ENCODE peak calls at places on chromosomes 5 and 9, in five cellular contexts. N, A, C, T and J are unnamed samples. For H3K4me1, the result is how much of the 10 kb centered on the place peaks cover.

GRCh38 chr5:39580702-39581498 is 156.1 kb upstream of the DAB2 start:
- DNase-seq in N (no peak), A (no peak), C (peak), T (no peak), J (peak)

GRCh38 chr5:13985736-13986418 is 41.4 kb upstream of the DNAH5 start:
- DNase-seq in N (no peak), A (no peak), C (peak), T (no peak), J (peak)

GRCh38 chr5:14209836-14210235 is 66.7 kb downstream of the TRIO start:
- DNase-seq in N (no peak), A (no peak), C (no peak), T (no peak), J (no peak)

GRCh38 chr5:13566903-13567339 is 377.6 kb downstream of the DNAH5 start:
- DNase-seq in N (peak), A (no peak), C (peak), T (no peak), J (peak)

GRCh38 chr9:22440841-22441240 is 5.8 kb upstream of the DMRTA1 start:
- DNase-seq in N (no peak), A (no peak), C (no peak), T (no peak), J (no peak)

GRCh38 chr9:100641166-100641565 is 63.3 kb downstream of the CAVIN4 start:
- DNase-seq in N (no peak), A (no peak), C (no peak), T (no peak), J (no peak)

GRCh38 chr9:78010419-78010818 is 21.2 kb downstream of the GNAQ start:
- DNase-seq in N (no peak), A (no peak), C (no peak), T (no peak), J (no peak)

GRCh38 chr5:169702726-169703481 is 65.8 kb downstream of the DOCK2 start:
- DNase-seq in N (no peak), A (no peak), C (no peak), T (no peak), J (peak)

GRCh38 chr9:70411141-70411929 is 3.1 kb downstream of the KLF9 start:
- DNase-seq in N (peak), A (no peak), C (peak), T (no peak), J (peak)

GRCh38 chr5:131987251-131987650 is 24.2 kb downstream of the ACSL6 start:
- DNase-seq in N (no peak), A (no peak), C (no peak), T (no peak), J (no peak)

GRCh38 chr9:129208191-129209091 is 30.4 kb upstream of the IER5L start:
- DNase-seq in N (peak), A (no peak), C (no peak), T (no peak), J (no peak)

GRCh38 chr9:77291714-77292113 is 114.4 kb downstream of the VPS13A start:
- DNase-seq in N (peak), A (peak), C (peak), T (no peak), J (peak)

GRCh38 chr9:134887219-134887618 is 6.6 kb downstream of the FCN2 start:
- DNase-seq in N (no peak), A (no peak), C (no peak), T (no peak), J (no peak)
- H3K4me2 ChIP-seq in N (no peak), A (no peak), C (no peak), T (no peak), J (no peak)

GRCh38 chr9:132155514-132155913 is 6.3 kb upstream of the NTNG2 start:
- DNase-seq in N (no peak), A (no peak), C (no peak), T (no peak), J (no peak)

GRCh38 chr9:132154925-132155324 is 6.9 kb upstream of the NTNG2 start:
- DNase-seq in N (no peak), A (peak), C (no peak), T (no peak), J (no peak)

GRCh38 chr9:132150256-132150655 is 11.6 kb upstream of the NTNG2 start:
- DNase-seq in N (no peak), A (no peak), C (no peak), T (no peak), J (no peak)

GRCh38 chr9:132151118-132151517 is 10.7 kb upstream of the NTNG2 start:
- DNase-seq in N (no peak), A (no peak), C (no peak), T (no peak), J (no peak)

DNA sequence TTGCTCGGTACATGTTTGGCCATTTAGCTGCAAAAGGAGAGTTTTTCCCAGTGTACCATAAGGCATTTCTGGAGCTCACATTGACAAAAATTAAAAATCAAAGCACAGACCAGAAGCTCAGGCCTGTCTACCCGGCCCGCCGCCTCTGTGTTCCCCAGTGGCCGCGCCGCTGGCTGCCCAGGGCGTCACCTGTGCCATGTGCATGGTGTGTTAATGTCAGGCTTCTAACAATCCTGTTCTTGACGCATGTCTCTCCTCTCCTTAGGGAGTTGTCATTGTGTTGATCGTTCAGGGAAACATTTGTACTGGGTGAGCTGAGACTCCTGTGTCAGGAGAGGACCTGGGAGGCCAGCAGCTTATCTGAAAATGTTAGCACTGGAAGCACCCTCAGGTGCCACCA is 9.6 kb upstream of the NTNG2 start:
- DNase-seq in N (no peak), A (no peak), C (no peak), T (no peak), J (no peak)
- H3K4me3 ChIP-seq in N (no peak), A (no peak), C (no peak), T (no peak), J (no peak)

GRCh38 chr5:43304520-43304919 is 8.7 kb downstream of the HMGCS1 start:
- DNase-seq in N (no peak), A (no peak), C (no peak), T (peak), J (peak)
- H3K4me1 ChIP-seq in N (under half), A (under half), C (under half), T (under half), J (under half)

DNA sequence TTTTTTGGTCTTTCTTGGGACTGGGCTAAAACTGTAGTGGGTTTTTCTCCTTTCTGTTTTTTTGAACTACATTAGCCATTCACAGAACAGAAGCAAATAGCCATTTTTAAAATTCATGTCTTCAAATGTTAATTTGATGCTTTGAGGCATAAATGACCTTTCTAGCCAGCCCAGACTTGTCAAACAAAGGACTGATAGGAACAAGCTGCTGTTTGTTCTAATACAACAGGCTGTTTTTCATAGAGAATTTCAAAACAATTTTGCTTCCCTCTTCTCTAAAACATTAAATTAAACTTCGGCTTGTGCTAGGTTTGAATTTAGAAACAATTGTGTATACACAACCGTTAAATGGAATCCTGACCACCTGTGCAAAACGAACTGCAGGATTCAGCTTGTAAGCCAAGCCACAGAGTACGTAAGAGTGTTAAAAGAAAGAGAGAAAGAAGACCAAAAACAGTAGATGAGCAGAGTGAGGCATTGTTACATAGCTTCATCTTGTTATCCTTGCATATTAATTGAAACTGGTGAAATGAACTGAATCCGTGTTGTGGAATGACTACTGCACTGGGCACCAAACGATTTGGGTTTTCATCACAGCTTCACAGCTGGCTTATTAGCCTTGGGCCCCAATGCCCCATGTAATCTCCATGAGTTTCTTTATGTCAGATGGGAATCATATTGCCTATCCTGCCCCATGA is 100.0 kb downstream of the ZSWIM6 start:
- DNase-seq in N (no peak), A (no peak), C (no peak), T (no peak), J (peak)
- H3K4me2 ChIP-seq in N (no peak), A (no peak), C (peak), T (no peak), J (peak)

GRCh38 chr9:125407432-125407973 is 145.9 kb downstream of the GAPVD1 start:
- DNase-seq in N (no peak), A (no peak), C (no peak), T (no peak), J (no peak)
- H3K4me3 ChIP-seq in N (no peak), A (peak), C (peak), T (peak), J (peak)

GRCh38 chr5:43110606-43111170 is 10.0 kb upstream of the ZNF131 start:
- DNase-seq in N (peak), A (peak), C (no peak), T (peak), J (no peak)

GRCh38 chr5:43105369-43106289 is 15.1 kb upstream of the ZNF131 start:
- DNase-seq in N (peak), A (peak), C (peak), T (peak), J (peak)

GRCh38 chr5:43104102-43104501 is 16.6 kb upstream of the ZNF131 start:
- DNase-seq in N (no peak), A (no peak), C (no peak), T (no peak), J (peak)

GRCh38 chr5:43101491-43101890 is 19.2 kb upstream of the ZNF131 start:
- DNase-seq in N (no peak), A (no peak), C (no peak), T (no peak), J (no peak)

DNA sequence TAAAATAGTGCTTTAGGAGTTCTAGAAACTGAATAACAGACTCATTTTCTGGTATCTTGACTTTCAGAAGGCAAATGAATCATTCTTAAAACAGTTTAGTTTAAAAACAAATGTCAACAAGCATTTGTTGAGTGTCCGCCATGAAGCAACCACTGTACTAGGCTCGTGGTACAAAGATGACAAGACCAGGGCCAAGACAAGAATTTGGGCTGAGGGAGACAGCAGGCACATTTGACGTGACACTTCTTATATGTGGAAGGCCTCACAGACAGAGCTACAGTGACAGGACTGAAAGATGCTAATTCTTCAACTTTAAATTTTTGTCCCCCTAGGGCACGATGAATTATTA is 14.4 kb upstream of the ZNF131 start:
- DNase-seq in N (no peak), A (no peak), C (no peak), T (no peak), J (no peak)
- H3K4me1 ChIP-seq in N (under half), A (under half), C (under half), T (under half), J (under half)

DNA sequence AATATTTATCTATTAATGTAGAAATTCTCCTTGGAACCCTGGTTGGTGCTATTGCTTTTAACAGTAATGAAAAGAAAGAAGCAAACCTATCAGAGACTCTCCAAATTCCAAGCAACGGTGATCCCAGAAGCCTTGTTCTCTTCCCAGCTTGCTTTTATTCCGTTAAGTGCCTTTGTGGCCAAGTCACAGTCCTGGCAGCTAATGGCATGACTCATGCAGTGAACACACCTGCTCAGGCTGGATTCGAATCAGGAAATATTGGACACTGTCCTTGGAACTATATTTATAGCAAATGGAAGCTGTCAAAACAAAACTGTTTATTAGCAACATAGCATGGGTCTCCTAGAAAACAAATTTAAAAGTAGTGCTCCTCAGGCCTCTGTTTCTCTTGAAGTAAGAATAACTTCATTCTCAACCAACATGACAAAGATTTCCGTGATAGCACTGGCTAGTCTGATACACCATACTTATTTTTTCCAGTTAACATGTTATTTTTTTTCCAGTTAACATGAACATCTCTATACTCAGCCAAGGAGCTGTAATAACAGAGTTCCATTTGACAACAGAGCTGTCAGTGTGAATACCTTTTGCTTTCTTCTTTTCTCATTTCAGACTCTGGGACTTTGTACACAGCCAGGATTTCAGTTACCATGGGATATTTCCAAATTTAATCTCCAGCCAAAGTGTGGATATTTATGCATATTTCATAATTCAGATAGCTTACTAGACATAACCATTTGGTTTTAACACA is 502.4 kb downstream of the GADD45G start:
- DNase-seq in N (peak), A (no peak), C (no peak), T (no peak), J (peak)
- H3K4me2 ChIP-seq in N (no peak), A (no peak), C (no peak), T (no peak), J (no peak)

DNA sequence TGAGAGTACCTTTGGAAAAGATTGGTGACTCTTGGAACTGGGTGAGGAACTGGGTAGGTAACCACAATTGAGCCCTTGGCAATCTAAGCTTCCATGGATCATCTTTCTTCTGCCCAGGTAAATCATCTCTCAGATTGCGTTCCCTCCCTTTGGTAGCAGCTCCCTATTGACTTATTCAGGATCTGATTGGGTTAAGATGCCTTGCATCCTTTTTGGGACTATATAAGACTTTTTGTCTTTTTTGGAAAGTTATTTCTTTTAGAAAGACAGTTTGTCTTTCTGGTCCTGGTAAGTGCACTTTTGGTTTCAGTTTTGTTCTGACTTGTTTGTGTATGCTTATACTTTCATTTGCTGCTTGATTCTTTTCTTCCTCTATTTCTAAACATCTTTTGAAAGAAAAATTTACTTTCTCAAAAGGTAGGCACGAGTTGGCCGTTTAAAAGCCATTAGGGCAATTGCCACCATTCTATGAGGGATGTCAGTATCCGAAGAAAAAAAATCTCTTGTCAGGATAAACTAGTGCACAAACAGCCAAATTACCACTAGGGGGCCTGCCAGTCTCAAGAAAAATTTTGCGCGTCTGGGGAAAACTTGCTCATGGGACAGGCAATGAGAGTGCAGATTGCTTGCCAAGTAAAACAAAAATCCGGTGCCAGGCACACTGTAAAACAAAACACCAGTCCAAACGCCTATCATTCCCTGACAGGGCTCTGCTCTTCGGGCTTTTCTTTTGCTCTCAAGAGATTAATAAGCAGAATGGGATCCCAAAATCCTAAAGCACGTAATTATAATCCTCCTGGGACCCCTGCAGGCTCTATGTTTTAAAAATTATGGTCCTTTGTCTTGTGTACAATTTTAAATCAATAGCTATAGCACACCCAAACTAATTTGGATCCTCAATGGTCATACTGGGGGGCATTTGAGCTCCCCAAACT is 12.8 kb downstream of the OR1J1 start:
- DNase-seq in N (peak), A (peak), C (peak), T (peak), J (peak)
- H3K4me3 ChIP-seq in N (peak), A (peak), C (peak), T (peak), J (peak)